ENCODE peak calls at places on chromosomes 3 and 15, in five cellular contexts. U, O, F, I and H are unnamed samples.
A peak's percentile ranks its signal among the peaks of the same experiment; 100 is the strongest.

GRCh38 chr15:64549860-64550259 is 89.5 kb downstream of the ZNF609 start:
- DNase-seq in U (no peak), O (no peak), F (no peak), I (no peak), H (no peak)

GRCh38 chr15:70974004-70974832 is 81.6 kb downstream of the LRRC49 start:
- DNase-seq in I (peak; percentile 13), U (no peak), O (no peak), F (no peak), H (no peak)

GRCh38 chr3:48851407-48851806 is 3.7 kb upstream of the PRKAR2A start:
- DNase-seq in O (peak; percentile 22), F (no peak), U (no peak), I (no peak), H (no peak)

GRCh38 chr15:29223640-29224039 is 46.0 kb downstream of the NSMCE3 start:
- DNase-seq in F (no peak), O (no peak), I (no peak), U (no peak), H (no peak)

GRCh38 chr3:10249833-10250232 is 1.6 kb downstream of the TATDN2 start:
- DNase-seq in O (no peak), U (no peak), F (no peak), I (no peak), H (no peak)

GRCh38 chr15:52288986-52289385 is 6.6 kb downstream of the MYO5C start:
- DNase-seq in I (no peak), F (no peak), U (no peak), O (no peak), H (no peak)

GRCh38 chr3:98809561-98809960 is 46.4 kb downstream of the ST3GAL6 start:
- DNase-seq in I (no peak), O (no peak), F (no peak), U (no peak), H (no peak)

GRCh38 chr15:69338535-69339213 is 40.0 kb downstream of the PAQR5 start:
- DNase-seq in O (no peak), I (no peak), F (no peak), U (no peak), H (no peak)

GRCh38 chr3:122324871-122325323 is at the start of gene CSTA:
- DNase-seq in I (no peak), F (no peak), U (no peak), O (no peak), H (no peak)

GRCh38 chr15:29343229-29343628 is 73.6 kb upstream of the NSMCE3 start:
- DNase-seq in I (no peak), U (no peak), O (no peak), F (no peak), H (no peak)

GRCh38 chr15:99055555-99056134 is 48.1 kb upstream of the PGPEP1L start:
- DNase-seq in F (no peak), O (no peak), U (no peak), I (no peak), H (no peak)

GRCh38 chr3:97910931-97911351 is 61.3 kb downstream of the RIOX2 start:
- DNase-seq in U (no peak), O (no peak), F (no peak), I (no peak), H (no peak)

GRCh38 chr3:115415246-115415645 is 208.1 kb upstream of the GAP43 start:
- DNase-seq in O (no peak), U (no peak), I (no peak), F (no peak), H (no peak)

GRCh38 chr3:66402596-66403267 is 98.1 kb downstream of the LRIG1 start:
- DNase-seq in I (no peak), U (no peak), O (peak; percentile 32), F (no peak), H (no peak)

GRCh38 chr3:165170236-165170635 is 25.9 kb downstream of the SLITRK3 start:
- DNase-seq in F (no peak), U (no peak), I (no peak), O (no peak), H (no peak)

GRCh38 chr15:65033659-65034269 is 4.3 kb upstream of the MTFMT start:
- DNase-seq in I (no peak), O (no peak), F (peak; percentile 31), U (peak; percentile 53), H (peak; percentile 61)

GRCh38 chr15:87219650-87220615 is 1036.6 kb downstream of the NTRK3 start:
- DNase-seq in O (no peak), F (no peak), I (no peak), U (no peak), H (no peak)

GRCh38 chr3:46979958-46980497 is 562 bp downstream of the NBEAL2 start:
- DNase-seq in U (peak; percentile 50), F (peak; percentile 39), O (peak; percentile 45), I (no peak), H (no peak)

GRCh38 chr15:83082730-83083386 is 15.8 kb upstream of the BTBD1 start:
- DNase-seq in O (no peak), F (no peak), U (no peak), I (no peak), H (no peak)

GRCh38 chr3:32852146-32852545 is 34.3 kb downstream of the TRIM71 start:
- DNase-seq in O (no peak), I (no peak), U (no peak), F (no peak), H (no peak)

GRCh38 chr15:92033723-92034122 is 180.2 kb downstream of the SLCO3A1 start:
- DNase-seq in F (no peak), U (no peak), I (no peak), O (no peak), H (no peak)

DNA sequence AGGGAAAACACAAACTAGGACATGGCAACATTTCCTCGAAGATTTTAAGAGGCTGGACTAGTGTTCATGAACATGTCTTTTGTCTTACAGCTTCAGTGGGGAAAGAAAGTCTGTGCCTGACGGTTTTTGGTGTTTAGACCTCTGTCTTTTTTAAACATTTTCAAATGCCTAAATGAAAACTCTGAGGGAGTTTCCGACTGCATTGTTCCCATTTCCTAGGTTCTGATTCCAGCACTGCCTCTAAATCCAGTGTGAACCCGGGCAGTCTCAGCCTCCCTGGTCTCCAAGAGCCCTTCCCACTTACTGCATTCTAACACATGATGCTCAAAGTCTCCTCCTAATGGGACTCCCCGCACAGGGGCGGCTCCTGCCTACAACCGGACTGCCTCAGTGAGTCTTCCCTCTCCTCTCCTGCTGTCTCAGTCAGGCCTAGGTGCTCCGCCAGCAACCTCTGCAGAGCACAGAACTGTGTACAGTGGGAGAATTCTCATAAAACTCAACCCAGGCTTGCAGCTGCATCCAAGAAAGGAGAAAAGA is 29.0 kb downstream of the TBC1D2B start:
- DNase-seq in I (no peak), O (no peak), U (no peak), F (no peak), H (no peak)
- H3K4me1 ChIP-seq in I (peaks cover 5% of the 10 kb centered on the region), O (peaks cover 55% of the 10 kb centered on the region), U (peaks cover 28% of the 10 kb centered on the region), F (peaks cover 90% of the 10 kb centered on the region), H (peaks cover 33% of the 10 kb centered on the region)

GRCh38 chr15:60345616-60346015 is 52.2 kb downstream of the ANXA2 start:
- DNase-seq in F (no peak), I (no peak), U (no peak), O (no peak), H (no peak)

GRCh38 chr15:60346077-60346476 is 51.7 kb downstream of the ANXA2 start:
- DNase-seq in I (no peak), U (no peak), O (no peak), F (no peak), H (no peak)

GRCh38 chr15:60346653-60347052 is 51.1 kb downstream of the ANXA2 start:
- DNase-seq in I (no peak), U (no peak), F (no peak), O (no peak), H (no peak)

GRCh38 chr15:60343221-60343970 is 54.4 kb downstream of the ANXA2 start:
- DNase-seq in I (no peak), U (no peak), O (no peak), F (no peak), H (no peak)

DNA sequence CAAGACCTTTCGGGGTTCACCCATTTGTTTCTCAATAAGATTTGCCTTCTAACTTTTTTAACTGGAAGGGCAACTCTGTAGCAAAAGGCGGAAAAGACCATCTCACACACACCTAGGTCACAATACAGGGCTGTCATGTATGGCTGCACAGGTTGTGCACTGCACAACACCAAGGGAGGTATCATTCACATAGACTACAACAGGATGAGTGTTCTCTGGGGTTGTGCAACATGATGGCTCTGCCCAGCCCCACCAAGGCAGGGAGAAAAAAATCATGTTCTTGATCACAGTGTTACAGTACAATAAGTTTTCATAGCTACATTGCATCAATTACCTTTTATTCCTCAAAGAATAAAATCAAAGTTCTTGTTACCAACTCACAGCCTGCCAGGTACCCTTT is 52.8 kb downstream of the ANXA2 start:
- DNase-seq in I (no peak), O (no peak), F (no peak), U (no peak), H (no peak)
- H3K4me1 ChIP-seq in I (peaks cover 4% of the 10 kb centered on the region), O (no peaks in the 10 kb centered on the region), F (no peaks in the 10 kb centered on the region), U (no peaks in the 10 kb centered on the region), H (peaks cover 4% of the 10 kb centered on the region)

GRCh38 chr3:171839270-171839669 is 3.9 kb upstream of the TMEM212 start:
- DNase-seq in F (no peak), I (no peak), U (no peak), O (no peak), H (no peak)

GRCh38 chr3:171840484-171840830 is 2.7 kb upstream of the TMEM212 start:
- DNase-seq in U (no peak), I (no peak), O (no peak), F (no peak), H (no peak)

GRCh38 chr3:171836836-171837235 is 6.3 kb upstream of the TMEM212 start:
- DNase-seq in F (no peak), O (no peak), I (no peak), U (no peak), H (no peak)

GRCh38 chr3:171837698-171838097 is 5.5 kb upstream of the TMEM212 start:
- DNase-seq in I (no peak), U (no peak), F (no peak), O (no peak), H (no peak)

DNA sequence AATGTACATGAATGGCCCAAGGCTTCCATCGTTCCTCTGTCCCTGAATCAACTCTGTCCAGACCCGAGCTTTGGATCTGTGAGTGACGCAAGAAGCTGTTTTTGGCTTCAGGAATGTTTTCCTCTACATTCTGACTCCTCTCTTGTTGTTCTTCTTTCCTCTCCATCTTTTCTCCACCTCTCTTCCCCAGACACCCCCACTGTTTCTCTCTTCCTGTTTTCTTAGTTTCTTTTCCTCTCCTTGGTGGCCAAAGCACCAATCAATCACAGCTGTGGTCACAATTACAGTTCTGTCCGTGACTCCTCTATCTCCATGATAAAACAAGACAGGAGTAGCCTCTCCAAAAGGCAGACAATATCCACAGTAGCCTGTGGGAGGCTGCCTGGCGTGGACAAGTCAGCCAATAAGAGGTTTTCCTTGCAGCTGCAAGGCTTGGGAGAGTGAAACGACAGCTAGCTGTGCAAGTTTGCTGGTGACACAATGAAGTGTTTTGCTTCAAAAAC is 4.9 kb upstream of the TMEM212 start:
- DNase-seq in U (no peak), I (peak; percentile 16), F (peak; percentile 20), O (peak; percentile 18), H (peak; percentile 16)
- H3K4me1 ChIP-seq in U (peaks cover 6% of the 10 kb centered on the region), I (no peaks in the 10 kb centered on the region), F (peaks cover 3% of the 10 kb centered on the region), O (peaks cover 45% of the 10 kb centered on the region), H (peaks cover 16% of the 10 kb centered on the region)

DNA sequence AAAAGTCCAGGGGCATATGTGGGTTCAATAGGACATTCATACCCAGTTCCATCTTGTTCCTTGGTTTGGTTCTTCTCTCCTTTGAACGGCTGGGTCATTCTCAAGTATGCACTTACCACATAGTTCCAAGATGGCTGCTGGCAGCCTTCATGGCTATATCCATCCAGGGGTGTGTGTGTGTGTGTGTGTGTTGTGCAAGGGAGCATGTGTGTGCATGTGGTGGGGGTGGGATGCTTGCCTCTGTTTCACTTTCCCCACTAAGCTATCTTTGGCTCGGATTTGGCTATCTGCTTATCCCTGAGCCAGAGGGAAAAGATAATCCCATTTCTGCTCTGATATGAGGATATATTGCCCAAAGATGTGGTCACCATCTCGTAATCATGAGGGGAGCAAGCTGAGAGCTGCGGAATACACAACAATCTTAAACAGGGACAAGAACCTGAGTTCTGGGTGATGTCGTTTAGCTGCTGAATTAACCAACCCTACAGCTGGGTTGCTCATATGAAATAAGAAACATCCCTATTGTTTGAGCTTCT is 26.2 kb downstream of the ANAPC13 start:
- DNase-seq in I (no peak), U (no peak), F (no peak), O (no peak), H (no peak)
- H3K4me1 ChIP-seq in I (peaks cover 4% of the 10 kb centered on the region), U (no peaks in the 10 kb centered on the region), F (peaks cover 5% of the 10 kb centered on the region), O (no peaks in the 10 kb centered on the region), H (peaks cover 11% of the 10 kb centered on the region)